ENCODE peak calls at places on chromosomes 2 and 18, in eight cellular contexts. C is esophagus muscularis mucosa; V is NB4; F is CD8-positive, alpha-beta T cell; H is PC-3; L is upper lobe of left lung; G is HFF-Myc; Q is HFFc6. W is an unnamed sample.

GRCh38 chr2:117942551-117942950 is 71.3 kb downstream of the CCDC93 start:
- DNase-seq in C (no peak), V (no peak), F (no peak), H (no peak), L (no peak), G (no peak), Q (peak), W (no peak)

GRCh38 chr2:210399440-210400041 is 77.0 kb downstream of the LANCL1 start:
- DNase-seq in C (no peak), V (no peak), F (no peak), H (peak), L (no peak), G (no peak), Q (no peak), W (no peak)

GRCh38 chr18:9417081-9417841 is 58.1 kb upstream of the RALBP1 start:
- DNase-seq in C (peak), V (no peak), F (no peak), H (no peak), L (no peak), G (no peak), Q (no peak), W (no peak)

GRCh38 chr2:101983928-101984327 is 7.8 kb upstream of the IL1R2 start:
- DNase-seq in C (no peak), V (peak), F (no peak), H (peak), L (no peak), G (no peak), Q (no peak), W (no peak)

GRCh38 chr2:6865346-6866238 is at the start of gene CMPK2:
- DNase-seq in C (peak), V (peak), F (peak), H (peak), L (peak), G (no peak), Q (no peak), W (peak)

GRCh38 chr2:122749347-122749850 is 993.9 kb downstream of the TSN start:
- DNase-seq in C (no peak), V (no peak), F (no peak), H (peak), L (no peak), G (no peak), Q (no peak), W (no peak)

GRCh38 chr2:184597571-184597980 is 753 bp upstream of the ZNF804A start:
- DNase-seq in C (no peak), V (peak), F (no peak), H (no peak), L (peak), G (no peak), Q (peak), W (no peak)

GRCh38 chr18:47729356-47729755 is 201.1 kb downstream of the SMAD2 start:
- DNase-seq in C (no peak), V (no peak), F (no peak), H (no peak), L (no peak), G (no peak), Q (no peak), W (no peak)

GRCh38 chr2:149787206-149787605 is 199.6 kb upstream of the MMADHC start:
- DNase-seq in C (no peak), V (no peak), F (no peak), H (no peak), L (no peak), G (no peak), Q (no peak), W (no peak)

GRCh38 chr2:219437141-219437540 is 2.5 kb downstream of the SPEG start:
- DNase-seq in C (no peak), V (no peak), F (no peak), H (no peak), L (no peak), G (no peak), Q (no peak), W (no peak)

GRCh38 chr2:69893684-69894481 is at the start of gene SNRNP27:
- DNase-seq in C (peak), V (peak), F (peak), H (peak), L (peak), G (peak), Q (peak), W (peak)
- TF ChIP-seq CTCF in C (no peak), V (no peak), F (no peak), H (no peak), L (no peak), G (no peak), Q (no peak), W (no peak)

DNA sequence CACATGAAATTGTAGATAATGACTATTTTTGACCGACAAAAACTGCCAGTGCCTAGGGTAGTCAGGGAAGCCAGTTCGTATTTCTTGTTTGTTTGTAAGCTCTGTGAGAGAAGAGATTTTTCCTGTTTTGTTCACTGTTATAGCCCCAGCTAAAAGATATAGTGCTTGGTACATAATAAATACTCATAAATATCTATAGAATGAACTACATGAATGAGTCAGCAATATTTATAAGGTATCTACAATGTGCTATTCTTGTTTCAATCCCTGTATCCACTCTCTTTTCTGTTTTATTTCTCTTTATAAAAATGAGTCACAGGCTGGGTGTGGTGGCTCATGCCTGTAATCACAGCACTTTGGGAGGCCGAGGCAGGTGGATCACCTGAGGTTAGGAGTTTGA is 275.6 kb upstream of the FANCL start:
- DNase-seq in C (no peak), V (no peak), F (no peak), H (peak), L (no peak), G (no peak), Q (no peak), W (no peak)
- TF ChIP-seq CTCF in C (no peak), V (no peak), F (no peak), H (no peak), L (no peak), G (no peak), Q (no peak), W (no peak)

GRCh38 chr18:666177-666576 is 8.7 kb downstream of the TYMS start:
- DNase-seq in C (no peak), V (peak), F (no peak), H (peak), L (no peak), G (no peak), Q (no peak), W (no peak)
- TF ChIP-seq CTCF in C (no peak), V (peak), F (no peak), H (peak), L (no peak), G (peak), Q (peak), W (no peak)

DNA sequence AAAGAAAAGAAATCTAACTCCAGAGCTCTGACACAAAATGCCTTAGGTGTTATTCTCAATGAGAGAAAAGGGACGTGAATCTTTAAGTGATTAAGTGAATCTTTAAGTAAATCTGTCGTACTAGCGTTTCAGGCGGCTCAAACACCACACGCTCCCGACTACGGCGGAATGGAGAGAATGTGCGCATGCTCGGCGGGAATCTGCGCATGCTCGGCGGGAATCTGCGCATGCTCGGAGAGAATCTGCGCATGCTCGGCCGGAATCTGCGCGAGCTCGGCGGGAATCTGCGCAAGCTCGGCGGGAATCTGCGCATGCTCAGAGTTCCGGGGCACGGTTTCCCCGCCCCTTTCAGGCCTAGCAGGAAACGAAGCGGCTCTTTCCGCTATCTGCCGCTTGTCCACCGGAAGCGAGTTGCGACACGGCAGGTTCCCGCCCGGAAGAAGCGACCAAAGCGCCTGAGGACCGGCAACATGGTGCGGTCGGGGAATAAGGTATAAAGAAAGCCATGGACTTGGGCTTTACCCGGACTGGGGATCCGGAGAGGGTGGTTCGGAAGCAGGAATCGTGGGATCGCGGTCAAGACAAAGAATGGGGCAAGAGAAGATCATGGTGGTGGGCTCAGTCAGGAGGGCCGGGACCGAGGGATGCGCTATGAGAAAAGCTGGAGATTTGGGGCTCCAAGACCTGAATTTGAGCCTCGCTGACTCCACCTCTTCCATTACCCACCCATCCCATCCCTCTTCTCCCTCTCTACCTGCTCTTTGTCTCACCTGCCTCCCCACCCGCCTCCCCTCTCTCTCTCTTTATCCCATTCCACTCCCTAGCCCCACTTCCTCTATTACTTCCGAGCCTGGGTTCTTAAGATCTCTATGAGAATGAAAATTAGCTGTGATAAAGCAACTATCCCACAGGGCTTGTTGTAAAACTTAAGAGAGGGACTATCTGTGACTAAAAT is at the start of gene XRCC5:
- DNase-seq in C (peak), V (peak), F (peak), H (peak), L (peak), G (peak), Q (peak), W (peak)
- TF ChIP-seq CTCF in C (no peak), V (no peak), F (no peak), H (no peak), L (no peak), G (no peak), Q (no peak), W (no peak)

DNA sequence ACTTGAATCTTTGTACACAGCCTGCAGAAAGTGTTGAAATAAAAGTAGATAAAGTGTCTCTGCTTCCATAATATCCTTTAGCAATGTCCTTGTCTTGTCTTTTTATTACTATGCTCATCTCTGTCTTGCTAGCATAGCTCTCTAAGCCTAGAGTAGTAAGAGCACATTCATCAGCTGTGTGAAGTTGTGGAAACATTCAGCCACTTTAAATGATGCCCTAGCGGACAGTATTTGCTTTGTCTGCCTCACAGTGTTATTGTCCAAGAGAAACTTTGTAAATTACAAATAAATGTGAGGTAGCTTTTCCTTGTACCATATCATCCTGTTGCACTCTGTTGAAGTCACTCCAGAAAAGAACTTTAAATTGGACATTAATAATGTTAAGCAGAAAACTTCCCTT is 60.3 kb upstream of the TTC21B start:
- DNase-seq in C (no peak), V (no peak), F (no peak), H (no peak), L (no peak), G (no peak), Q (no peak), W (no peak)
- TF ChIP-seq CTCF in C (no peak), V (no peak), F (no peak), H (peak), L (no peak), G (no peak), Q (peak), W (peak)

GRCh38 chr2:206562375-206562774 is 79.9 kb upstream of the FAM237A start:
- DNase-seq in C (no peak), V (no peak), F (no peak), H (peak), L (no peak), G (no peak), Q (no peak), W (no peak)

GRCh38 chr2:206561962-206562361 is 80.3 kb upstream of the FAM237A start:
- DNase-seq in C (no peak), V (no peak), F (no peak), H (no peak), L (no peak), G (no peak), Q (no peak), W (no peak)

GRCh38 chr2:206558492-206558891 is 83.8 kb upstream of the FAM237A start:
- DNase-seq in C (no peak), V (no peak), F (no peak), H (peak), L (no peak), G (no peak), Q (no peak), W (no peak)

GRCh38 chr2:206555721-206556120 is 86.6 kb upstream of the FAM237A start:
- DNase-seq in C (no peak), V (no peak), F (no peak), H (no peak), L (no peak), G (no peak), Q (no peak), W (no peak)

GRCh38 chr2:206556357-206556949 is 85.8 kb upstream of the FAM237A start:
- DNase-seq in C (no peak), V (peak), F (no peak), H (peak), L (no peak), G (peak), Q (peak), W (no peak)
- TF ChIP-seq CTCF in C (no peak), V (peak), F (peak), H (peak), L (peak), G (peak), Q (peak), W (peak)

GRCh38 chr2:228698963-228699362 is 517.5 kb upstream of the SPHKAP start:
- DNase-seq in C (no peak), V (no peak), F (no peak), H (peak), L (no peak), G (no peak), Q (no peak), W (no peak)

GRCh38 chr2:228697456-228697855 is 516.0 kb upstream of the SPHKAP start:
- DNase-seq in C (no peak), V (no peak), F (no peak), H (no peak), L (no peak), G (no peak), Q (no peak), W (no peak)

GRCh38 chr2:228700638-228701037 is 519.2 kb upstream of the SPHKAP start:
- DNase-seq in C (no peak), V (no peak), F (no peak), H (peak), L (no peak), G (peak), Q (peak), W (no peak)

GRCh38 chr2:228699888-228700287 is 518.4 kb upstream of the SPHKAP start:
- DNase-seq in C (no peak), V (no peak), F (no peak), H (peak), L (no peak), G (no peak), Q (no peak), W (no peak)

DNA sequence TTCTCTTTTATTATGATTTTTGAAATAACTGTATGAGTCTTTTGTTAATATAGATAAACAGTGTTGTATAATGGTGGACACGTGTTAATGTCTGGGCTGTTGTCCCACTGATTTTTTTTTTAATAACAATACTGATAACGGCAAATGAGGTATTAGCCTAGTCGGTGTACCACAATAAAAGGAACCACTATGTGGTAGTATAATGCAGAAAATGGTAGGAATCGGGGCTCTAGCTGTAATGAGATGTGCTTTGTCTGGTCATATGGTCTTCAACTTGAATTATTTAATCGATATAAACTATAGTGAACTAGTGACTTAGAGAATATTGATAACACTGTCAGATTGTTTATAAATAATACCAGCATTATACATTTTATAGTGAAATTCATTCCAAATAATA is 517.9 kb upstream of the SPHKAP start:
- DNase-seq in C (no peak), V (no peak), F (no peak), H (peak), L (no peak), G (no peak), Q (peak), W (no peak)
- TF ChIP-seq CTCF in C (no peak), V (no peak), F (no peak), H (peak), L (peak), G (no peak), Q (peak), W (no peak)

GRCh38 chr2:50746526-50746925 is 285.4 kb downstream of the NRXN1 start:
- DNase-seq in C (no peak), V (peak), F (no peak), H (peak), L (no peak), G (no peak), Q (no peak), W (peak)
- TF ChIP-seq CTCF in C (no peak), V (peak), F (no peak), H (peak), L (no peak), G (peak), Q (peak), W (peak)

GRCh38 chr2:223696719-223697118 is 94.6 kb upstream of the SCG2 start:
- DNase-seq in C (no peak), V (no peak), F (no peak), H (peak), L (no peak), G (no peak), Q (peak), W (no peak)

GRCh38 chr2:223701761-223702160 is 99.6 kb upstream of the SCG2 start:
- DNase-seq in C (no peak), V (no peak), F (no peak), H (no peak), L (no peak), G (no peak), Q (no peak), W (no peak)

GRCh38 chr2:223700221-223700620 is 98.1 kb upstream of the SCG2 start:
- DNase-seq in C (no peak), V (no peak), F (no peak), H (no peak), L (no peak), G (no peak), Q (no peak), W (no peak)

GRCh38 chr2:223697316-223697875 is 95.2 kb upstream of the SCG2 start:
- DNase-seq in C (no peak), V (no peak), F (no peak), H (no peak), L (no peak), G (no peak), Q (no peak), W (no peak)

DNA sequence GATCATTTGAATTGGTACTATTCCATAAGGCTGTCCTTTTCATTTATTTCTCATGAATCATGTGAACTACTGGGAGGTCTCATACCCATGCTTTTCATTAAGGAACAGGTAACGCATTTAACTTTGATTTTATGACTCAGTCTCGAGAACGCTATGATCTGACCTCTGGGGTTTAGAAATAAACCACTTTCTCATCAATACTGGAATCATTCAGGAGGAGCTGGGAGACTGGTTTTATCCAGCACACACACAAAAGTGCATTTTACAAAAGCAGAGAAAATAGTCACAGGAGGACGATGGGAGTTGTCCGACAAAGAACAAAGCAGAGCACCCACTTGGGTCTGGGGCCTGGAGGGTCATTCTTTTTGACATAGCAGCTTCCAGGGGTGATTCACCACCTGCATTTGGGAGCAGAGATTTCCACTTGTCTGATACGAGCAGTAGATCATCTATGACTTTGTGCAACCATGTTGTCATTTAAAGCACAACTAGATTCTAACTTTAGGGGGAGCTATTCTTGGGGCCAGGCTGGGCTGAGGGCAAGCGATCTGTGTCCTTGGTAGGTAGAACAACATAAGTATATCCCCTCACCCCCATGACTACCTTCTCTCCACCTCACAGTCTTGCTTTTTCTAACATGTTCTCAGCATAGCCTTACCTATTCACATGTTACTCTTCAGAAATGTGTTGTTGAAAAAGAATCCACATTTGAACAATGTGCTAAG is 95.9 kb upstream of the SCG2 start:
- DNase-seq in C (no peak), V (no peak), F (no peak), H (peak), L (no peak), G (no peak), Q (no peak), W (no peak)
- TF ChIP-seq CTCF in C (no peak), V (no peak), F (no peak), H (peak), L (no peak), G (no peak), Q (peak), W (no peak)

W was measured in progenitor cell of endocrine pancreas.